ENCODE peak calls at places on chromosomes 12 and 14, in seven cellular contexts. Q is RWPE2; G is frontal cortex; M is non-pigmented ciliary epithelial cell; O is stimulated activated CD4-positive, alpha-beta T cell treated with anti-CD3 and anti-CD28 coated beads, Interleukin-4, amount 100 ng/mL, for 24 hours; Z is hippocampal formation; V is uterus. F is an unnamed sample.

GRCh38 chr12:115245005-115245404 is 561.0 kb upstream of the TBX3 start:
- DNase-seq in Q (no peak), G (no peak), M (no peak), O (no peak), Z (no peak), V (no peak), F (no peak)

GRCh38 chr14:63496837-63497400 is 46.3 kb downstream of the PPP2R5E start:
- DNase-seq in Q (no peak), G (no peak), M (no peak), O (no peak), Z (no peak), V (no peak), F (no peak)

GRCh38 chr12:40229690-40230651 is 5.2 kb downstream of the LRRK2 start:
- DNase-seq in Q (no peak), G (no peak), M (no peak), O (no peak), Z (no peak), V (no peak), F (no peak)

GRCh38 chr12:67698711-67699603 is 50.4 kb downstream of the DYRK2 start:
- DNase-seq in Q (no peak), G (no peak), M (no peak), O (peak; percentile 75), Z (no peak), V (no peak), F (no peak)

GRCh38 chr12:19614601-19615442 is 175.5 kb downstream of the AEBP2 start:
- DNase-seq in Q (no peak), G (no peak), M (no peak), O (no peak), Z (peak; percentile 19), V (no peak), F (no peak)

GRCh38 chr14:92384461-92385133 is 61.6 kb downstream of the SLC24A4 start:
- DNase-seq in Q (no peak), G (no peak), M (no peak), O (no peak), Z (no peak), V (no peak), F (no peak)

GRCh38 chr12:20423557-20423956 is 55.2 kb downstream of the PDE3A start:
- DNase-seq in Q (no peak), G (no peak), M (no peak), O (no peak), Z (no peak), V (no peak), F (no peak)

GRCh38 chr14:38693423-38693822 is 409.6 kb downstream of the SEC23A start:
- DNase-seq in Q (no peak), G (no peak), M (no peak), O (no peak), Z (no peak), V (no peak), F (no peak)

GRCh38 chr14:29925736-29926135 is 1.9 kb downstream of the PRKD1 start:
- DNase-seq in Q (no peak), G (no peak), M (no peak), O (no peak), Z (no peak), V (no peak), F (no peak)

GRCh38 chr12:25384038-25384953 is 133.6 kb upstream of the KRAS start:
- DNase-seq in Q (no peak), G (no peak), M (no peak), O (no peak), Z (no peak), V (no peak), F (no peak)

GRCh38 chr12:5022465-5023061 is 21.1 kb upstream of the KCNA5 start:
- DNase-seq in Q (no peak), G (peak; percentile 76), M (no peak), O (peak; percentile 15), Z (no peak), V (no peak), F (no peak)

GRCh38 chr12:54038260-54038759 is 5.5 kb downstream of the HOXC5 start:
- DNase-seq in Q (no peak), G (no peak), M (no peak), O (no peak), Z (no peak), V (no peak), F (no peak)

GRCh38 chr12:42039146-42039545 is 105.5 kb downstream of the GXYLT1 start:
- DNase-seq in Q (no peak), G (no peak), M (peak; percentile 32), O (no peak), Z (no peak), V (no peak), F (no peak)

GRCh38 chr14:81172353-81172752 is 48.4 kb downstream of the GTF2A1 start:
- DNase-seq in Q (no peak), G (no peak), M (no peak), O (no peak), Z (no peak), V (no peak), F (no peak)

GRCh38 chr12:81208193-81208946 is 130.5 kb downstream of the ACSS3 start:
- DNase-seq in Q (no peak), G (no peak), M (no peak), O (no peak), Z (no peak), V (no peak), F (no peak)

GRCh38 chr12:110754101-110754793 is 11.6 kb upstream of the PPP1CC start:
- DNase-seq in Q (no peak), G (no peak), M (no peak), O (no peak), Z (no peak), V (peak; percentile 36), F (no peak)

GRCh38 chr14:75223664-75224154 is 47.3 kb upstream of the TMED10 start:
- DNase-seq in Q (no peak), G (no peak), M (no peak), O (no peak), Z (no peak), V (no peak), F (no peak)

GRCh38 chr12:71157601-71158233 is at the start of gene TSPAN8:
- DNase-seq in Q (no peak), G (no peak), M (no peak), O (no peak), Z (no peak), V (no peak), F (no peak)

GRCh38 chr14:50260511-50260910 is 29.1 kb upstream of the SOS2 start:
- DNase-seq in Q (no peak), G (no peak), M (no peak), O (peak; percentile 13), Z (no peak), V (no peak), F (no peak)

GRCh38 chr12:55822228-55822627 is 4.4 kb downstream of the ORMDL2 start:
- DNase-seq in Q (no peak), G (no peak), M (no peak), O (no peak), Z (no peak), V (no peak), F (no peak)

GRCh38 chr12:9335867-9336266 is 127.7 kb upstream of the PZP start:
- DNase-seq in Q (no peak), G (no peak), M (no peak), O (no peak), Z (no peak), V (no peak), F (no peak)

GRCh38 chr14:70811065-70811464 is 1.8 kb upstream of the MAP3K9 start:
- DNase-seq in Q (no peak), G (no peak), M (no peak), O (no peak), Z (no peak), V (no peak), F (no peak)

GRCh38 chr12:121008347-121009098 is 7.8 kb downstream of the C12orf43 start:
- DNase-seq in Q (no peak), G (no peak), M (no peak), O (no peak), Z (no peak), V (no peak), F (no peak)

GRCh38 chr12:111406474-111407370 is 999 bp downstream of the SH2B3 start:
- DNase-seq in Q (no peak), G (no peak), M (no peak), O (peak; percentile 64), Z (no peak), V (no peak), F (no peak)

GRCh38 chr12:130335517-130336392 is 1.9 kb upstream of the PIWIL1 start:
- DNase-seq in Q (no peak), G (peak; percentile 70), M (peak; percentile 10), O (peak; percentile 27), Z (peak; percentile 54), V (no peak), F (no peak)

GRCh38 chr14:96038920-96039632 is at the start of gene C14orf132:
- DNase-seq in Q (no peak), G (peak; percentile 84), M (no peak), O (peak; percentile 56), Z (peak; percentile 53), V (peak; percentile 84), F (no peak)

GRCh38 chr14:31582286-31582691 is 21.1 kb downstream of the NUBPL start:
- DNase-seq in Q (no peak), G (no peak), M (no peak), O (no peak), Z (peak; percentile 37), V (no peak), F (peak; percentile 59)

GRCh38 chr14:102875652-102876051 is 46.8 kb upstream of the AMN start:
- DNase-seq in Q (no peak), G (no peak), M (no peak), O (no peak), Z (no peak), V (no peak), F (no peak)

GRCh38 chr12:132786192-132786591 is 24.6 kb upstream of the ANKLE2 start:
- DNase-seq in Q (no peak), G (no peak), M (no peak), O (no peak), Z (no peak), V (no peak), F (no peak)

GRCh38 chr12:12018454-12018853 is 52.3 kb upstream of the BCL2L14 start:
- DNase-seq in Q (no peak), G (no peak), M (no peak), O (no peak), Z (peak; percentile 47), V (no peak), F (no peak)

F was measured in AG04449.